ENCODE peak calls at places on chromosome 13, in five cellular contexts. One of them, this sample, is unnamed.

GRCh38 chr13:52348983-52349780 is 56.8 kb downstream of the THSD1 start:
- DNase-seq in AG04450: no peak
- DNase-seq in HL-60: no peak
- DNase-seq in astrocyte of the cerebellum: no peak
- DNase-seq in body of pancreas: no peak
- DNase-seq in this sample: peak; percentile 96

GRCh38 chr13:83232626-83233025 is 649.6 kb downstream of the SLITRK1 start:
- DNase-seq in body of pancreas: no peak
- DNase-seq in HL-60: no peak
- DNase-seq in astrocyte of the cerebellum: no peak
- DNase-seq in AG04450: no peak
- DNase-seq in this sample: no peak

GRCh38 chr13:66660013-66660804 is 569.9 kb downstream of the PCDH9 start:
- DNase-seq in AG04450: no peak
- DNase-seq in body of pancreas: no peak
- DNase-seq in HL-60: no peak
- DNase-seq in astrocyte of the cerebellum: no peak
- DNase-seq in this sample: no peak

GRCh38 chr13:31629085-31629785 is 110.1 kb upstream of the RXFP2 start:
- DNase-seq in body of pancreas: no peak
- DNase-seq in astrocyte of the cerebellum: no peak
- DNase-seq in AG04450: no peak
- DNase-seq in HL-60: no peak
- DNase-seq in this sample: no peak

GRCh38 chr13:80444240-80445015 is 103.5 kb upstream of the SPRY2 start:
- DNase-seq in HL-60: peak; percentile 55
- DNase-seq in body of pancreas: peak; percentile 12
- DNase-seq in astrocyte of the cerebellum: no peak
- DNase-seq in AG04450: no peak
- DNase-seq in this sample: no peak

GRCh38 chr13:43776680-43777079 is 10.1 kb downstream of the ENOX1 start:
- DNase-seq in HL-60: no peak
- DNase-seq in astrocyte of the cerebellum: no peak
- DNase-seq in AG04450: no peak
- DNase-seq in body of pancreas: no peak
- DNase-seq in this sample: no peak

GRCh38 chr13:110103479-110103878 is 203.5 kb downstream of the COL4A1 start:
- DNase-seq in body of pancreas: no peak
- DNase-seq in HL-60: no peak
- DNase-seq in astrocyte of the cerebellum: no peak
- DNase-seq in AG04450: no peak
- DNase-seq in this sample: no peak

GRCh38 chr13:76823969-76824368 is 62.2 kb downstream of the KCTD12 start:
- DNase-seq in AG04450: no peak
- DNase-seq in HL-60: no peak
- DNase-seq in astrocyte of the cerebellum: no peak
- DNase-seq in body of pancreas: no peak
- DNase-seq in this sample: no peak

GRCh38 chr13:47455581-47455980 is 545.5 kb downstream of the SUCLA2 start:
- DNase-seq in HL-60: no peak
- DNase-seq in astrocyte of the cerebellum: no peak
- DNase-seq in body of pancreas: no peak
- DNase-seq in AG04450: no peak
- DNase-seq in this sample: no peak
- TF ChIP-seq CTCF in HL-60: no peak
- TF ChIP-seq CTCF in astrocyte of the cerebellum: no peak
- TF ChIP-seq CTCF in body of pancreas: no peak
- TF ChIP-seq CTCF in AG04450: peak; percentile 3
- TF ChIP-seq CTCF in this sample: peak; percentile 34

DNA sequence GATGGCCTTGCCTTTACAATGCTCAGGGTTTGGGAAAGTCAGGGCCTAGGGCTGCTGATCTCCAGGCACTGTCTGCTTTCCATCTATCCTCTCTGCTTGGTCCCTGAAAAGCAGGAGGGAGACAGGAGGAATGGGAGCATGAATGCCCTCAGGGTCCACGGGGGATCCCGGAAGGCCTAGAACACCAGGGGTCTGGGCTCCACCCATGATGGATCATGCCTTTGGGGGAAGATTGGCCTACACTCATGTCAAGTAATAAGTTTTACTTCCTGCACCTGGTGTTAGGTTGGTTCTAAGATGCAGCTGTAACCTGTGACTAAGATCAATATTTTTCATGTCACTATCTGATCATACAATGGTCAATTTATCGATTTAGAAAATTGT is 118.3 kb upstream of the GJB6 start:
- DNase-seq in AG04450: no peak
- DNase-seq in body of pancreas: no peak
- DNase-seq in HL-60: no peak
- DNase-seq in astrocyte of the cerebellum: no peak
- DNase-seq in this sample: no peak
- TF ChIP-seq CTCF in AG04450: no peak
- TF ChIP-seq CTCF in body of pancreas: no peak
- TF ChIP-seq CTCF in HL-60: no peak
- TF ChIP-seq CTCF in astrocyte of the cerebellum: no peak
- TF ChIP-seq CTCF in this sample: no peak

GRCh38 chr13:69567514-69567913 is 540.1 kb upstream of the ATXN8OS start:
- DNase-seq in body of pancreas: no peak
- DNase-seq in HL-60: no peak
- DNase-seq in AG04450: no peak
- DNase-seq in astrocyte of the cerebellum: no peak
- DNase-seq in this sample: no peak

GRCh38 chr13:69566104-69566716 is 541.4 kb upstream of the ATXN8OS start:
- DNase-seq in astrocyte of the cerebellum: peak; percentile 3
- DNase-seq in AG04450: no peak
- DNase-seq in HL-60: no peak
- DNase-seq in body of pancreas: no peak
- DNase-seq in this sample: no peak

DNA sequence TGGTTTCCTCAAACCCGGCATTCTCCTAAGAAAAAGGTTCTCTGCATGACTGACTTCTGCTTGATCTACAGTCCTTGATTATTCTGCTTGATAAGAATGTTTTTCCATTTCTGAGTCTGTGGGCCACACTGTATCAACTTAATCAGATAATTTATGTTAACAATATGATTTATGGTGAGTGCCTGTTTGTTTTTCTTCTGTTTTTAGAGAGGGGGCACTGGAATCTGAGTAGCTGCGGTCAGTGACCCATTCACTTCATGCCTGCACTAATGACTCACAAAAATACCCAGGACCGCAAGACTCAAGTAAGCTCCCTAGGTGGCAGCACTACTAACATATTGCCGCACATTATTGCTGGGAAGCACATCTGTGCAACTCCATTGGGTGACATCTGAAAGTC is 542.3 kb upstream of the ATXN8OS start:
- DNase-seq in HL-60: peak; percentile 36
- DNase-seq in body of pancreas: no peak
- DNase-seq in AG04450: no peak
- DNase-seq in astrocyte of the cerebellum: peak; percentile 64
- DNase-seq in this sample: no peak
- TF ChIP-seq CTCF in HL-60: peak; percentile 34
- TF ChIP-seq CTCF in body of pancreas: no peak
- TF ChIP-seq CTCF in AG04450: no peak
- TF ChIP-seq CTCF in astrocyte of the cerebellum: peak; percentile 49
- TF ChIP-seq CTCF in this sample: peak; percentile 39

DNA sequence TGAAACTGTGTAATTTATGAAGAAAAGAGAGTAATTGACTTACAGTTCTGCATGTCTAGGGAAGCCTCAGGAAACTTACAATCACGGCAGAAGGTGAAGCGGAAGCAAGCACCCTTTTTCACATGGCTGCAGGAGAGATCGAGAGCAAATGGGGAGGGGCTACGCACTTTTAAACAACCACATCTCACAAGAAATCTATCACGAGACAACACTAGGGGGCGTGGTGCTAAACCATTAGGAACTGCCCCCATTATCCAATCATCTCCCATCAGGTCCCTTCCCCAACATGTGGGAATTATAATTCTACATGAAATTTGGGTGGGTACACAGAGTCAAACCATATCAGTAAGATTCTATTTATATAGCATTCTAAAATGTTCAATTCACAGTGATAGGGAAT is 114.8 kb upstream of the TRPC4 start:
- DNase-seq in AG04450: no peak
- DNase-seq in HL-60: no peak
- DNase-seq in astrocyte of the cerebellum: no peak
- DNase-seq in body of pancreas: no peak
- DNase-seq in this sample: no peak
- TF ChIP-seq CTCF in AG04450: no peak
- TF ChIP-seq CTCF in HL-60: no peak
- TF ChIP-seq CTCF in astrocyte of the cerebellum: no peak
- TF ChIP-seq CTCF in body of pancreas: no peak
- TF ChIP-seq CTCF in this sample: no peak

DNA sequence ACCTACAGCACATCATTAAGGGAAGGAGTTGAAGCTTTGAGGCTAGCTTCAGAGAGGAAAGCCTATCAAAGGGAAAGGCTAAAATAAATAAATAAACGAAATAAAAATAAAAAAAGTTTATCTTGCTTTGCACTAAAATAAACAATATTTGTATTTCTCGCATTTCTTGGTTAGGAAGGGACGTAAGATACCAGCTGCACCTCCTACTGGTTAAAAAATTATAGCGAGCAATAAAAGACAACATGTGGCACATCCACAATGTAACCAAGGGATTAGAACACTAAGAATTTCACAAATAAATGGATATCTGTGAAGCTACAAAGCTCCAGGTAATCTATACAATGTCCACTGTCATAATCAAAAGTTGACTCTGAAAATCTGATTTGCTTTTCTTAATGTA is 194.5 kb downstream of the DACH1 start:
- DNase-seq in body of pancreas: no peak
- DNase-seq in astrocyte of the cerebellum: no peak
- DNase-seq in AG04450: no peak
- DNase-seq in HL-60: no peak
- DNase-seq in this sample: no peak
- TF ChIP-seq CTCF in body of pancreas: no peak
- TF ChIP-seq CTCF in astrocyte of the cerebellum: no peak
- TF ChIP-seq CTCF in AG04450: peak; percentile 54
- TF ChIP-seq CTCF in HL-60: no peak
- TF ChIP-seq CTCF in this sample: peak; percentile 29

DNA sequence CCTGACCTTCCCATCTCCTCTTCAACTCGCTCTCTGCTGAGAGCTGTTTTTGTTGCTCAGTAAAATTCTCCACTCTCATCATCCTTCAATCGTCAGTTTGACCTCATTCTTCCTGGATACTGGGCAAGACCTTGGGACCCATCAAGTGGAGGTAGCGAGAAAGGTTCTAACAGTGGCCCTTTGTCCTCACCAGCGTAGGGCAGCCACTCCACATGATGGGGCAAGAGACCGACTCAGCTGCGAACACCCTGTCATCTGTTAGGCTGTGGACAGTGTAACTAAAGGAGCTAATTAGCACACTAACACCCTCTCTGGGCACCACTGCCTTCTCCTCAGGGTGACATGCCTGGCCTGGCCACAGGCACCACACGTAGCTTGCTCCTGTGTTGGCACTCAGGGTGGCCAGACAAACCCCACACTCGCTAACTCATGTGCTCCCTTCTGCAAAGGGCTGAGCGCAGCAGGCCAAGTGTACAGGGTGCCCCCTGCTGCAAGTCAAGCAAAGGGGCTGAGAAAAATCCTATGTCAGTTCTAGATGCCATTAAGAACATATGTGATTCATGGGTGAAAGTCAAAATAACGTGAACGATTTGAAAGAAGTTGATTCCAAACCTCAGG is 1216.0 kb downstream of the SLITRK5 start:
- DNase-seq in HL-60: no peak
- DNase-seq in body of pancreas: no peak
- DNase-seq in AG04450: no peak
- DNase-seq in astrocyte of the cerebellum: no peak
- DNase-seq in this sample: no peak
- TF ChIP-seq CTCF in HL-60: no peak
- TF ChIP-seq CTCF in body of pancreas: no peak
- TF ChIP-seq CTCF in AG04450: no peak
- TF ChIP-seq CTCF in astrocyte of the cerebellum: no peak
- TF ChIP-seq CTCF in this sample: no peak

GRCh38 chr13:68923995-68924394 is 1183.6 kb upstream of the ATXN8OS start:
- DNase-seq in AG04450: no peak
- DNase-seq in body of pancreas: no peak
- DNase-seq in HL-60: no peak
- DNase-seq in astrocyte of the cerebellum: no peak
- DNase-seq in this sample: no peak

GRCh38 chr13:68929055-68929454 is 1178.6 kb upstream of the ATXN8OS start:
- DNase-seq in HL-60: no peak
- DNase-seq in body of pancreas: no peak
- DNase-seq in astrocyte of the cerebellum: no peak
- DNase-seq in AG04450: no peak
- DNase-seq in this sample: no peak

DNA sequence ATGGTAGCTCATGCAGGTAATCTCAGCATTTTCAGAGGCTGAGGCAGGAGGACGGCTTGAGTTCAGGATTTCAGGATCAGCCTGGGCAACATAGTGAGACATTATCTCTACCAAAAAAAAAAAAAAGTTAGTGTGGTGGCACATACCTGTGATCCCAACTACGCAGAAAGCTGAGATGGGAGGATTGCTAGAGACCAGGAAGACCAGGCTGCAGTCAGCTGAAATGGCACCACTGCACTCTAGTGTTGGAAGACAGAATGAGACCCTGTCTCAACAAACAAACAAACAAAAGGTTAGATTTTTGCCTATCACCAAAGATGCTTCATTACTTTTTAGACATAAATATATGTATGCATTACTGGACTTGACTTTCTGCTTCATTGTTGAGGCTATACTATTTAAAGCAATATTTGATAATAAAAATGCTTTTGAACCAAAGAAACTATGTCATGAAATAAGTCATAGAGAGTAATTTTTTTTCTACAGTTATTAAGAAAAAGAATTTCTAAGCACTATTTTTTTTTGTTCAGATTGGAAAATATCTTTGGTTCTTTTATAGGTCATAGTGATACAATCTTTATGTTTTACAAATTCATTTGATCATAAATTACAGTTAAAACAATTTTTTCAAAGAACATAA is 1180.1 kb upstream of the ATXN8OS start:
- DNase-seq in body of pancreas: peak; percentile 6
- DNase-seq in HL-60: no peak
- DNase-seq in AG04450: no peak
- DNase-seq in astrocyte of the cerebellum: peak; percentile 32
- DNase-seq in this sample: peak; percentile 7
- TF ChIP-seq CTCF in body of pancreas: peak; percentile 9
- TF ChIP-seq CTCF in HL-60: no peak
- TF ChIP-seq CTCF in AG04450: no peak
- TF ChIP-seq CTCF in astrocyte of the cerebellum: peak; percentile 82
- TF ChIP-seq CTCF in this sample: peak; percentile 84

This sample was measured in retinal pigment epithelial cell.